ENCODE peak calls at places on chromosomes 16 and 17, in ten cellular contexts. F, X, U, D, I, N, W, S, Y and J are unnamed samples.

GRCh38 chr16:85963746-85964370 is 64.9 kb downstream of the IRF8 start:
- DNase-seq in F (no peak), X (no peak), U (no peak), D (no peak), I (no peak), N (peak; percentile 39), W (no peak), S (no peak), Y (no peak), J (no peak)

GRCh38 chr16:70696952-70697600 is 11.2 kb upstream of the MTSS2 start:
- DNase-seq in F (peak; percentile 60), X (no peak), U (no peak), D (no peak), I (no peak), N (no peak), W (no peak), S (peak; percentile 97), Y (no peak), J (peak; percentile 89)

GRCh38 chr16:12191102-12191501 is 214.6 kb downstream of the SNX29 start:
- DNase-seq in F (no peak), X (no peak), U (no peak), D (no peak), I (no peak), N (no peak), W (no peak), S (no peak), Y (no peak), J (no peak)

GRCh38 chr17:83125515-83126274 is 46.3 kb downstream of the METRNL start:
- DNase-seq in F (no peak), X (no peak), U (no peak), D (no peak), I (no peak), N (no peak), W (no peak), S (peak; percentile 87), Y (peak; percentile 81), J (no peak)

GRCh38 chr16:90031931-90032663 is 12.8 kb upstream of the DBNDD1 start:
- DNase-seq in F (no peak), X (no peak), U (peak; percentile 41), D (no peak), I (no peak), N (no peak), W (no peak), S (peak; percentile 53), Y (no peak), J (no peak)

GRCh38 chr16:49464093-49464492 is 90.5 kb downstream of the C16orf78 start:
- DNase-seq in F (no peak), X (no peak), U (no peak), D (no peak), I (no peak), N (no peak), W (no peak), S (no peak), Y (peak; percentile 1), J (no peak)

GRCh38 chr17:17836818-17837379 is at the start of gene SREBF1:
- DNase-seq in F (peak; percentile 74), X (no peak), U (peak; percentile 55), D (peak; percentile 55), I (no peak), N (peak; percentile 53), W (peak; percentile 48), S (peak; percentile 76), Y (no peak), J (no peak)

GRCh38 chr16:47477680-47478079 is 16.5 kb downstream of the PHKB start:
- DNase-seq in F (no peak), X (no peak), U (no peak), D (no peak), I (no peak), N (no peak), W (no peak), S (no peak), Y (no peak), J (no peak)

GRCh38 chr16:1620391-1620790 is 8.2 kb downstream of the CRAMP1 start:
- DNase-seq in F (no peak), X (no peak), U (no peak), D (no peak), I (no peak), N (no peak), W (no peak), S (no peak), Y (no peak), J (no peak)

GRCh38 chr17:69733171-69734014 is 318.9 kb downstream of the MAP2K6 start:
- DNase-seq in F (peak; percentile 33), X (no peak), U (no peak), D (no peak), I (peak; percentile 61), N (no peak), W (peak; percentile 98), S (no peak), Y (peak; percentile 67), J (no peak)

GRCh38 chr17:80296221-80296620 is 35.6 kb downstream of the RNF213 start:
- DNase-seq in F (no peak), X (no peak), U (no peak), D (no peak), I (no peak), N (no peak), W (no peak), S (no peak), Y (no peak), J (no peak)

GRCh38 chr16:81431554-81432353 is 12.9 kb upstream of the CMIP start:
- DNase-seq in F (no peak), X (no peak), U (no peak), D (no peak), I (no peak), N (peak; percentile 11), W (peak; percentile 80), S (peak; percentile 61), Y (peak; percentile 76), J (no peak)

GRCh38 chr16:10878644-10879498 is 1.9 kb downstream of the CIITA start:
- DNase-seq in F (no peak), X (no peak), U (no peak), D (no peak), I (no peak), N (no peak), W (peak; percentile 43), S (no peak), Y (peak; percentile 74), J (peak; percentile 37)

GRCh38 chr17:64707077-64707591 is 45.0 kb upstream of the SMURF2 start:
- DNase-seq in F (peak; percentile 95), X (no peak), U (no peak), D (no peak), I (peak; percentile 99), N (peak; percentile 52), W (peak; percentile 100), S (peak; percentile 43), Y (peak; percentile 96), J (no peak)

GRCh38 chr17:62905233-62905632 is 60.8 kb upstream of the TANC2 start:
- DNase-seq in F (no peak), X (no peak), U (no peak), D (no peak), I (no peak), N (no peak), W (no peak), S (no peak), Y (no peak), J (no peak)

GRCh38 chr17:74569392-74570003 is 2.2 kb upstream of the CD300H start:
- DNase-seq in F (peak; percentile 43), X (no peak), U (no peak), D (peak; percentile 10), I (peak; percentile 88), N (peak; percentile 20), W (peak; percentile 99), S (peak; percentile 96), Y (peak; percentile 79), J (peak; percentile 57)

GRCh38 chr16:24670623-24671454 is 58.6 kb upstream of the TNRC6A start:
- DNase-seq in F (peak; percentile 84), X (peak; percentile 19), U (peak; percentile 20), D (no peak), I (peak; percentile 52), N (peak; percentile 64), W (peak; percentile 48), S (no peak), Y (peak; percentile 92), J (no peak)

GRCh38 chr16:19997734-19998133 is 76.0 kb downstream of the GPR139 start:
- DNase-seq in F (no peak), X (no peak), U (no peak), D (no peak), I (no peak), N (no peak), W (peak; percentile 24), S (no peak), Y (no peak), J (no peak)